ENCODE peak calls at places on chromosomes 16 and 17, in ten cellular contexts. H is dorsolateral prefrontal cortex, G is WERI-Rb-1, U is left ventricle myocardium inferior, L is astrocyte of the spinal cord, J is esophagus muscularis mucosa, B is HL-60, O is thoracic aorta, C is heart left ventricle, F is choroid plexus epithelial cell. V is an unnamed sample.
A peak's percentile ranks its signal among the peaks of the same experiment; 100 is the strongest.

GRCh38 chr17:43226393-43226792 is 2.0 kb downstream of the CCDC200 start:
- DNase-seq in U (no peak), O (no peak), H (no peak), J (no peak), B (no peak), F (no peak), G (no peak), L (no peak), C (no peak), V (no peak)

GRCh38 chr17:71461504-71462197 is 659.2 kb upstream of the SOX9 start:
- DNase-seq in B (no peak), J (no peak), H (no peak), G (peak; percentile 8), F (no peak), O (no peak), L (no peak), C (no peak), U (no peak), V (no peak)

GRCh38 chr17:17579691-17580090 is 11.8 kb downstream of the PEMT start:
- DNase-seq in L (no peak), J (no peak), U (no peak), B (no peak), F (no peak), H (no peak), O (no peak), C (no peak), G (no peak), V (no peak)

GRCh38 chr16:80027007-80027965 is 426.7 kb upstream of the MAF start:
- DNase-seq in G (peak; percentile 6), B (no peak), O (peak; percentile 24), F (peak; percentile 94), U (peak; percentile 40), C (peak; percentile 79), J (no peak), L (peak; percentile 96), H (peak; percentile 31), V (peak; percentile 52)

GRCh38 chr17:27540300-27541105 is 84.3 kb downstream of the KSR1 start:
- DNase-seq in H (peak; percentile 69), U (peak; percentile 76), B (peak; percentile 79), F (peak; percentile 100), J (peak; percentile 93), O (peak; percentile 66), C (peak; percentile 84), L (peak; percentile 99), G (no peak), V (peak; percentile 99)

GRCh38 chr16:57152096-57153093 is 33.4 kb downstream of the PSME3IP1 start:
- DNase-seq in J (peak; percentile 72), F (no peak), B (peak; percentile 38), G (no peak), H (no peak), U (no peak), L (no peak), O (no peak), C (no peak), V (no peak)

GRCh38 chr16:86962913-86963312 is 354.3 kb downstream of the C16orf95 start:
- DNase-seq in C (no peak), H (no peak), F (no peak), U (no peak), G (no peak), B (no peak), O (no peak), L (no peak), J (no peak), V (no peak)

GRCh38 chr16:20319406-20319805 is 7.9 kb downstream of the GP2 start:
- DNase-seq in J (no peak), O (no peak), C (no peak), F (no peak), L (no peak), H (no peak), B (no peak), U (no peak), G (no peak), V (no peak)

GRCh38 chr17:80449930-80450576 is 26.4 kb downstream of the NPTX1 start:
- DNase-seq in B (no peak), J (no peak), L (peak; percentile 35), C (no peak), U (no peak), O (no peak), F (peak; percentile 47), G (no peak), H (peak; percentile 69), V (no peak)

GRCh38 chr16:82924075-82924854 is 297.5 kb downstream of the CDH13 start:
- DNase-seq in J (no peak), B (no peak), F (peak; percentile 13), U (no peak), H (no peak), G (no peak), L (no peak), C (no peak), O (no peak), V (no peak)

GRCh38 chr17:35804658-35805192 is 4.6 kb upstream of the TAF15 start:
- DNase-seq in O (no peak), U (no peak), B (peak; percentile 83), F (peak; percentile 98), G (peak; percentile 68), H (no peak), J (no peak), C (no peak), L (peak; percentile 91), V (peak; percentile 87)

DNA sequence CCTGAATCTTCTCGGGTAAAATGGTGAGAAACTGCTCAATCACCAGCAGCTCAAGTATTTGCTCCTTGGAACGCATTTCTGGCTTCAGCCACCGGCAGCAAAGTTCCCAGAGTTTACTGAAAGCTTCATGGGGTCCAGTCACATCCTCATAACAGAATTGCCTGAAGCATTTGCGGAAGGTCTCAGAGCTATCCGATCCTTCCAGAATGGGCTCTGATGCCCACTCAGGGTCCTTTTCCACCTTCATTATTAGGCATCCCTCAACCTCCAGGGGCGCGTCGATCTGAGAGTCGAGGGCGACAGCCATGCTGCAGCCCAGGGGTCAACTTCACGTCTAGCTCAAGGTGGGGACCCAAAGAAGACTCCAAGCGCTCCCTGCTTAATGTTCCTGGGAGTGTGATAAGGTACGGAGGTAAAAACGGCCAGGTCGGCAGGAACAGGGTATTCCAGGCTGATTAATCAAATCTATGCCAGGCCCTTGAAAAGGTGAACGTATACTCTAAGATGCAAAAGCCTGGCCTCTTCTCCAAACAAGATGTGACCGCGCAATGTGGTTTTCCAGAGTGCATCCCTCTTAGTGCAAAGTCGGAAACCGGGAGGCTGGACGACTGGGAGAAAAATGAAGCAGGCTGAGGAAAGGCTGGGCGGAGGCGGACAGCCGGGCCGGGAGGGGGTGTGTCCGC is 683 bp downstream of the ZKSCAN2 start:
- DNase-seq in L (peak; percentile 20), C (no peak), G (peak; percentile 26), F (peak; percentile 31), H (no peak), O (no peak), U (no peak), J (no peak), B (peak; percentile 28), V (no peak)
- TF ChIP-seq CTCF in L (no peak), C (no peak), G (no peak), F (peak; percentile 32), H (no peak), O (no peak), U (peak; percentile 7), J (no peak), B (no peak), V (no peak)

DNA sequence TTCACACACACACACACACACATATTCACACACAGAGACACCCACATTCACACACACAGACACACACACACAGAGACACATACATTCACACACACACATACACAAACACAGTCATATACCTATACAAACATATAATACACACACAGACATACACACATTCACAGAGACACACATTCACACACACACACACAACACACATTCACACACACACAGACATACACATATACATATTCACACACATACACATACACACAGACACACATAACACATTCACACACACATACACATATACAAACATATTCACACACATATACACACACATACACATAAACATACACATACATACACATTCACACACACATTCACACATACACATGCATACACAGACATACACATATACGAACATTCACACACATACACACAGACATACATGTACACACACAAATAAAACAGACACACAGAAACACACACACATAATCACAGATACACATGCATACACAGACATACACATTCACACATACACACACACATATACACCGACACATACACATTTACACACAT is 7.9 kb downstream of the PRCD start:
- DNase-seq in O (no peak), B (no peak), C (no peak), L (no peak), J (no peak), F (no peak), G (no peak), H (no peak), U (no peak), V (no peak)
- TF ChIP-seq CTCF in O (no peak), B (no peak), C (no peak), L (no peak), J (no peak), F (no peak), G (no peak), H (no peak), U (no peak), V (no peak)

GRCh38 chr16:68843482-68844210 is at the start of gene TANGO6:
- DNase-seq in L (peak; percentile 79), C (peak; percentile 86), O (peak; percentile 68), J (peak; percentile 97), U (peak; percentile 87), H (peak; percentile 84), F (peak; percentile 66), G (peak; percentile 89), B (peak; percentile 88), V (peak; percentile 35)
- TF ChIP-seq CTCF in L (peak; percentile 51), C (no peak), O (no peak), J (no peak), U (peak; percentile 21), H (peak; percentile 55), F (peak; percentile 39), G (peak; percentile 68), B (no peak), V (peak; percentile 52)

GRCh38 chr16:66740533-66740932 is 10.9 kb downstream of the DYNC1LI2 start:
- DNase-seq in H (no peak), F (peak; percentile 52), B (no peak), U (no peak), L (peak; percentile 27), J (no peak), O (no peak), C (no peak), G (no peak), V (no peak)

GRCh38 chr16:66742409-66742808 is 9.0 kb downstream of the DYNC1LI2 start:
- DNase-seq in J (no peak), H (no peak), G (no peak), O (no peak), L (no peak), C (no peak), B (no peak), F (no peak), U (no peak), V (no peak)

GRCh38 chr16:66741131-66741900 is 10.1 kb downstream of the DYNC1LI2 start:
- DNase-seq in O (peak; percentile 83), F (peak; percentile 93), L (peak; percentile 96), G (no peak), U (peak; percentile 88), J (peak; percentile 96), C (peak; percentile 94), H (peak; percentile 89), B (no peak), V (peak; percentile 87)

GRCh38 chr16:66741971-66742396 is 9.4 kb downstream of the DYNC1LI2 start:
- DNase-seq in H (no peak), O (no peak), U (no peak), B (no peak), J (no peak), L (no peak), G (no peak), C (no peak), F (peak; percentile 75), V (peak; percentile 46)

DNA sequence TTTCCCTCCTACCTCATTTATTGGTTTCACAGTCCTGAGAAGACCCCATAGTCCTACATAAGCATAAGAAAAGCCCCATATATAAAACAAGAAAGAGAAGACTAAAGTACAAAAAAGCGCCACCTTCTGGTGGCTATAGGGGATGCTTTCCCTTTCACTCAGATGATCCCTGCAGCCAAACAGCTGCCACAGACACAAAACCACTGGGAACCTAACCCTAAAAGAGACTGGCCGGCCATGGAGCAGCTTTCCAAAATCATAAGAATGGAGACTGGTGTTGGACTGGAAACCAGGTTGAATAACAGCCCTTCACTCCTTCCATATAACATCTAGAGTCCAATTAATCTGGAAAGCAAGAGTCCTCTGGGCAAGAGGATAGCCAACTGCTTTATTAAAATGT is 11.4 kb downstream of the DYNC1LI2 start:
- DNase-seq in B (no peak), F (peak; percentile 68), G (no peak), C (no peak), J (no peak), L (peak; percentile 59), O (no peak), U (no peak), H (no peak), V (no peak)
- TF ChIP-seq CTCF in B (no peak), F (peak; percentile 75), G (peak; percentile 70), C (peak; percentile 40), J (peak; percentile 63), L (peak; percentile 67), O (peak; percentile 49), U (peak; percentile 63), H (peak; percentile 72), V (peak; percentile 65)

V was measured in astrocyte of the cerebellum.